ENCODE peak calls at places on chromosomes 7 and 10, in six cellular contexts. W is Panc1; U is breast epithelium; J is DND-41; M is CD4-positive, alpha-beta T cell; I is dorsolateral prefrontal cortex. C is an unnamed sample.

GRCh38 chr7:117728858-117729257 is 144.4 kb downstream of the CTTNBP2 start:
- DNase-seq in J (no peak), M (no peak), I (peak; percentile 59), U (no peak), W (no peak), C (no peak)

GRCh38 chr7:82172896-82173295 is 270.7 kb downstream of the CACNA2D1 start:
- DNase-seq in I (no peak), M (no peak), U (no peak), W (no peak), J (no peak), C (no peak)

GRCh38 chr10:49135575-49136313 is 1.9 kb upstream of the FAM170B start:
- DNase-seq in J (no peak), W (no peak), U (no peak), I (no peak), M (no peak), C (no peak)

GRCh38 chr10:27392606-27393005 is 111.5 kb upstream of the RAB18 start:
- DNase-seq in U (no peak), W (no peak), I (no peak), M (no peak), J (no peak), C (no peak)

GRCh38 chr10:19638873-19639233 is 177.4 kb upstream of the PLXDC2 start:
- DNase-seq in M (no peak), I (no peak), W (no peak), U (no peak), J (no peak), C (no peak)

GRCh38 chr10:75403144-75404022 is 1.8 kb upstream of the ZNF503 start:
- DNase-seq in J (no peak), U (peak; percentile 55), I (peak; percentile 53), M (no peak), W (no peak), C (no peak)

GRCh38 chr10:49760789-49761188 is 1.3 kb downstream of the OGDHL start:
- DNase-seq in J (no peak), W (no peak), M (no peak), U (no peak), I (no peak), C (no peak)

GRCh38 chr10:52782554-52782953 is 10.0 kb upstream of the MBL2 start:
- DNase-seq in W (no peak), M (no peak), I (no peak), J (no peak), U (no peak), C (no peak)

GRCh38 chr10:106540606-106541005 is 623.9 kb downstream of the SORCS1 start:
- DNase-seq in U (no peak), W (peak; percentile 13), I (no peak), J (no peak), M (no peak), C (no peak)

GRCh38 chr7:146892151-146892550 is 775.5 kb downstream of the CNTNAP2 start:
- DNase-seq in I (no peak), U (no peak), W (no peak), M (no peak), J (no peak), C (no peak)

GRCh38 chr10:18043148-18043547 is 91.4 kb downstream of the SLC39A12 start:
- DNase-seq in M (no peak), W (no peak), I (no peak), U (no peak), J (no peak), C (no peak)

GRCh38 chr7:77258014-77258413 is 58.4 kb upstream of the FGL2 start:
- DNase-seq in U (no peak), W (no peak), M (no peak), I (no peak), J (no peak), C (no peak)

GRCh38 chr7:1842321-1843221 is 172.5 kb downstream of the ELFN1 start:
- DNase-seq in J (no peak), M (no peak), U (peak; percentile 43), I (peak; percentile 40), W (no peak), C (no peak)

GRCh38 chr10:14024349-14025202 is 306.1 kb downstream of the FRMD4A start:
- DNase-seq in W (no peak), M (no peak), U (no peak), J (no peak), I (no peak), C (no peak)

GRCh38 chr10:129740532-129741279 is 223.4 kb downstream of the EBF3 start:
- DNase-seq in M (no peak), U (no peak), W (no peak), J (no peak), I (peak; percentile 26), C (no peak)

GRCh38 chr7:149196705-149197171 is 1.4 kb downstream of the ZNF282 start:
- DNase-seq in J (no peak), I (no peak), M (no peak), W (no peak), U (no peak), C (no peak)

GRCh38 chr10:13877154-13877909 is 290.6 kb downstream of the PRPF18 start:
- DNase-seq in J (no peak), M (no peak), W (no peak), I (no peak), U (no peak), C (no peak)

GRCh38 chr7:157538735-157539134 is 201.9 kb downstream of the DNAJB6 start:
- DNase-seq in U (no peak), I (peak; percentile 23), M (no peak), W (no peak), J (no peak), C (no peak)

GRCh38 chr7:149414745-149415390 is 46.0 kb downstream of the ZNF777 start:
- DNase-seq in M (peak; percentile 21), I (peak; percentile 79), W (no peak), J (no peak), U (no peak), C (no peak)

GRCh38 chr10:125133706-125134482 is 26.5 kb downstream of the CTBP2 start:
- DNase-seq in U (peak; percentile 30), J (no peak), I (no peak), M (no peak), W (no peak), C (no peak)

GRCh38 chr7:101169838-101170531 is 4.6 kb upstream of the VGF start:
- DNase-seq in U (peak; percentile 67), J (peak; percentile 83), M (peak; percentile 61), I (peak; percentile 85), W (no peak), C (no peak)

GRCh38 chr10:128536259-128536658 is 410.0 kb upstream of the MKI67 start:
- DNase-seq in M (no peak), I (no peak), J (no peak), W (no peak), U (no peak), C (no peak)

GRCh38 chr10:14391342-14391741 is 60.6 kb upstream of the FRMD4A start:
- DNase-seq in I (no peak), W (no peak), J (no peak), U (no peak), M (no peak), C (no peak)

GRCh38 chr10:124996854-124997215 is 54.9 kb downstream of the ZRANB1 start:
- DNase-seq in I (no peak), M (no peak), W (no peak), J (no peak), U (no peak), C (no peak)

GRCh38 chr10:60377955-60378354 is 11.7 kb downstream of the ANK3 start:
- DNase-seq in U (no peak), M (no peak), W (no peak), J (no peak), I (no peak), C (no peak)

GRCh38 chr10:101566333-101567164 is 21.5 kb downstream of the POLL start:
- DNase-seq in I (peak; percentile 67), J (no peak), U (peak; percentile 45), M (no peak), W (no peak), C (no peak)

GRCh38 chr7:98836811-98837631 is 32.8 kb downstream of the TMEM130 start:
- DNase-seq in U (no peak), W (no peak), M (no peak), J (peak; percentile 27), I (no peak), C (no peak)

GRCh38 chr10:111646021-111646420 is 537.5 kb downstream of the GPAM start:
- DNase-seq in U (no peak), J (no peak), M (no peak), I (no peak), W (no peak), C (no peak)

DNA sequence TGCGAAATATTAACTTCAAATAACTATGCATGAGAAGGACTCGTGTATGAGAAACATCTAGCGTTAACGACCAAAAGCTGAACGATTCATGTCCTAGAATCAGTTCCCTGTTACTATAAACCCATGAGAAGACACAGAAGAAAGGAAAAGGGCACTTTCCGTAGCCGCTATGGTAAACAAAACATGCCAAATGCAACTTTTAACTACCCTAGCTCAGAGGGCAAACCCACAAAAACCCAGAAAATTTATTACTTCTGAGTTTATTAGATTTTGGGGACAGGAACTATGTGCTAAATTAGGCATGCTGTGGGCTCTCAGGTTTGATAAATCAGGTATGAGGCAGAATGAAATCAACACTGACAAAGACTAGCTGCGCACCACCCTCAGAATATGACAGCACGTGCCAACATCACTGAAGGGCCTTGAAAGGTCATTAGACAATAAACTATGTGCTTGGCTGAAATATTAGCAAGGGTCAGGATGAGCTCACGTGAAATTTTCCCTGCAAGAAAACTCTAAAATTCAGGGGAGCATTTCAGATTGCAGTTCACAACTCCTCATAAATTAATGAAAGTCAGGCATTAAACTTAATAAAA is 102.6 kb downstream of the GLI3 start:
- DNase-seq in W (no peak), M (no peak), J (no peak), I (no peak), U (no peak), C (no peak)
- H3K27ac ChIP-seq in W (no peak overlapping the region), M (no peak overlapping the region), J (no peak overlapping the region), I (no peak overlapping the region), U (no peak overlapping the region), C (no peak overlapping the region)

GRCh38 chr10:114350751-114351150 is 53.6 kb downstream of the AFAP1L2 start:
- DNase-seq in M (no peak), I (no peak), J (no peak), U (no peak), W (no peak), C (no peak)
- H3K27ac ChIP-seq in M (no peak overlapping the region), I (no peak overlapping the region), J (no peak overlapping the region), U (peak overlapping the region; percentile 41), W (peak overlapping the region; percentile 25), C (no peak overlapping the region)

GRCh38 chr7:112020800-112021199 is 185.4 kb downstream of the DOCK4 start:
- DNase-seq in W (no peak), J (no peak), I (no peak), M (no peak), U (no peak), C (no peak)
- H3K27ac ChIP-seq in W (no peak overlapping the region), J (no peak overlapping the region), I (no peak overlapping the region), M (no peak overlapping the region), U (peak overlapping the region; percentile 4), C (no peak overlapping the region)

GRCh38 chr10:104259999-104260774 is 5.5 kb downstream of the GSTO1 start:
- DNase-seq in J (no peak), W (no peak), I (no peak), U (no peak), M (no peak), C (no peak)

GRCh38 chr10:104258209-104258608 is 3.5 kb downstream of the GSTO1 start:
- DNase-seq in W (no peak), I (no peak), J (no peak), U (no peak), M (no peak), C (no peak)

GRCh38 chr10:104259456-104259855 is 4.8 kb downstream of the GSTO1 start:
- DNase-seq in W (no peak), M (no peak), U (no peak), J (no peak), I (no peak), C (no peak)

GRCh38 chr10:104262055-104262454 is 6.9 kb upstream of the GSTO2 start:
- DNase-seq in I (no peak), W (no peak), U (no peak), M (no peak), J (no peak), C (no peak)

GRCh38 chr10:104260775-104261115 is 6.1 kb downstream of the GSTO1 start:
- DNase-seq in M (no peak), W (no peak), J (no peak), U (no peak), I (no peak), C (no peak)
- H3K27ac ChIP-seq in M (peak overlapping the region; percentile 14), W (peak overlapping the region; percentile 9), J (no peak overlapping the region), U (peak overlapping the region; percentile 54), I (peak overlapping the region; percentile 42), C (peak overlapping the region; percentile 96)

C was measured in epithelial cell of prostate.